ENCODE peak calls at places on chromosomes 16 and 17, in nine cellular contexts. T, J, X, O, M, P, Y, K and C are unnamed samples.

GRCh38 chr16:85554114-85554790 is 58.9 kb upstream of the GSE1 start:
- DNase-seq in T (peak), J (peak), X (peak), O (peak), M (peak), P (no peak), Y (peak), K (no peak), C (peak)

GRCh38 chr16:15946257-15947044 is 3.0 kb upstream of the ABCC1 start:
- DNase-seq in T (peak), J (no peak), X (peak), O (no peak), M (no peak), P (no peak), Y (no peak), K (no peak), C (peak)

GRCh38 chr16:66752379-66752778 is 970 bp upstream of the DYNC1LI2 start:
- DNase-seq in T (no peak), J (no peak), X (no peak), O (no peak), M (no peak), P (no peak), Y (no peak), K (no peak), C (no peak)

GRCh38 chr16:50371936-50372595 is 3.3 kb upstream of the BRD7 start:
- DNase-seq in T (no peak), J (no peak), X (no peak), O (no peak), M (no peak), P (peak), Y (no peak), K (peak), C (no peak)

GRCh38 chr17:32928527-32929287 is 754 bp downstream of the TMEM98 start:
- DNase-seq in T (no peak), J (no peak), X (peak), O (no peak), M (no peak), P (no peak), Y (no peak), K (no peak), C (no peak)

GRCh38 chr17:37490022-37490587 is 414 bp downstream of the DUSP14 start:
- DNase-seq in T (no peak), J (peak), X (peak), O (peak), M (peak), P (peak), Y (peak), K (peak), C (peak)

GRCh38 chr16:728890-729744 is 2.2 kb downstream of the HAGHL start:
- DNase-seq in T (no peak), J (no peak), X (no peak), O (no peak), M (no peak), P (no peak), Y (no peak), K (no peak), C (no peak)

GRCh38 chr16:86229866-86230656 is 280.3 kb upstream of the FOXF1 start:
- DNase-seq in T (no peak), J (no peak), X (no peak), O (no peak), M (no peak), P (no peak), Y (no peak), K (no peak), C (no peak)

GRCh38 chr17:12288007-12288406 is 267.3 kb downstream of the MAP2K4 start:
- DNase-seq in T (no peak), J (no peak), X (no peak), O (no peak), M (no peak), P (no peak), Y (no peak), K (no peak), C (no peak)

GRCh38 chr16:30053376-30054015 is 12.1 kb upstream of the ALDOA start:
- DNase-seq in T (no peak), J (peak), X (no peak), O (no peak), M (no peak), P (peak), Y (no peak), K (no peak), C (peak)

GRCh38 chr16:89565506-89566372 is 5.3 kb downstream of the RPL13 start:
- DNase-seq in T (no peak), J (no peak), X (peak), O (peak), M (peak), P (peak), Y (peak), K (no peak), C (peak)

GRCh38 chr16:47316686-47317085 is 144.2 kb downstream of the ITFG1 start:
- DNase-seq in T (no peak), J (no peak), X (no peak), O (no peak), M (no peak), P (no peak), Y (no peak), K (no peak), C (no peak)

GRCh38 chr16:85248269-85248668 is 136.0 kb upstream of the CIBAR2 start:
- DNase-seq in T (no peak), J (no peak), X (no peak), O (no peak), M (no peak), P (no peak), Y (no peak), K (no peak), C (no peak)

GRCh38 chr16:57846078-57846697 is 43.9 kb upstream of the KIFC3 start:
- DNase-seq in T (no peak), J (no peak), X (peak), O (no peak), M (no peak), P (no peak), Y (no peak), K (no peak), C (peak)

GRCh38 chr16:12802661-12803060 is 1.0 kb downstream of the CPPED1 start:
- DNase-seq in T (no peak), J (no peak), X (peak), O (no peak), M (no peak), P (no peak), Y (no peak), K (no peak), C (no peak)

GRCh38 chr17:1298616-1299015 is 19.2 kb downstream of the TRARG1 start:
- DNase-seq in T (no peak), J (no peak), X (peak), O (no peak), M (peak), P (peak), Y (peak), K (no peak), C (no peak)

GRCh38 chr16:83404261-83404660 is 403.5 kb upstream of the HSBP1 start:
- DNase-seq in T (no peak), J (no peak), X (no peak), O (no peak), M (no peak), P (no peak), Y (no peak), K (no peak), C (no peak)

GRCh38 chr17:43579570-43580140 is 33.5 kb upstream of the ETV4 start:
- DNase-seq in T (no peak), J (peak), X (peak), O (no peak), M (no peak), P (no peak), Y (no peak), K (no peak), C (no peak)

GRCh38 chr16:2366660-2367309 is 26.3 kb upstream of the ABCA3 start:
- DNase-seq in T (no peak), J (no peak), X (no peak), O (no peak), M (no peak), P (no peak), Y (no peak), K (no peak), C (no peak)

GRCh38 chr17:48456584-48456983 is 26.6 kb upstream of the SKAP1 start:
- DNase-seq in T (no peak), J (no peak), X (peak), O (no peak), M (no peak), P (no peak), Y (no peak), K (no peak), C (no peak)

GRCh38 chr17:57305918-57306317 is 49.6 kb downstream of the MSI2 start:
- DNase-seq in T (no peak), J (no peak), X (no peak), O (no peak), M (no peak), P (no peak), Y (no peak), K (no peak), C (peak)

GRCh38 chr17:19979917-19980770 is 2.5 kb upstream of the AKAP10 start:
- DNase-seq in T (no peak), J (no peak), X (no peak), O (no peak), M (no peak), P (no peak), Y (no peak), K (no peak), C (no peak)

GRCh38 chr16:27383511-27384243 is 18.3 kb upstream of the IL21R start:
- DNase-seq in T (no peak), J (no peak), X (no peak), O (no peak), M (no peak), P (no peak), Y (no peak), K (no peak), C (no peak)

GRCh38 chr16:74275031-74275636 is 21.5 kb upstream of the PSMD7 start:
- DNase-seq in T (no peak), J (peak), X (peak), O (no peak), M (no peak), P (no peak), Y (no peak), K (no peak), C (peak)

GRCh38 chr16:87949071-87949744 is 2.0 kb upstream of the BANP start:
- DNase-seq in T (no peak), J (no peak), X (no peak), O (no peak), M (no peak), P (no peak), Y (no peak), K (no peak), C (no peak)

GRCh38 chr17:32971171-32971570 is 20.5 kb upstream of the SPACA3 start:
- DNase-seq in T (no peak), J (no peak), X (peak), O (no peak), M (no peak), P (no peak), Y (no peak), K (no peak), C (no peak)

GRCh38 chr16:58940609-58941008 is 206.5 kb upstream of the GOT2 start:
- DNase-seq in T (no peak), J (no peak), X (no peak), O (no peak), M (no peak), P (no peak), Y (no peak), K (no peak), C (no peak)

GRCh38 chr17:35807371-35808144 is 1.7 kb upstream of the TAF15 start:
- DNase-seq in T (no peak), J (peak), X (peak), O (no peak), M (no peak), P (no peak), Y (no peak), K (no peak), C (peak)

GRCh38 chr16:87587636-87588035 is 14.7 kb upstream of the JPH3 start:
- DNase-seq in T (no peak), J (no peak), X (no peak), O (no peak), M (no peak), P (no peak), Y (no peak), K (no peak), C (no peak)

GRCh38 chr17:63827801-63828221 is 348 bp upstream of the FTSJ3 start:
- DNase-seq in T (no peak), J (no peak), X (peak), O (no peak), M (no peak), P (no peak), Y (no peak), K (no peak), C (no peak)

GRCh38 chr16:80776856-80777255 is 27.5 kb downstream of the CDYL2 start:
- DNase-seq in T (no peak), J (no peak), X (no peak), O (no peak), M (no peak), P (no peak), Y (no peak), K (no peak), C (no peak)

GRCh38 chr17:33142703-33143299 is 150.3 kb downstream of the ASIC2 start:
- DNase-seq in T (no peak), J (no peak), X (peak), O (no peak), M (no peak), P (peak), Y (no peak), K (no peak), C (peak)